ENCODE peak calls at places on chromosomes 1 and 21, in eight cellular contexts. One of them, this sample, is unnamed.

GRCh38 chr1:66182551-66183178 is 351.3 kb upstream of the SGIP1 start:
- DNase-seq in fibroblast of lung: peak; percentile 64
- DNase-seq in hepatocyte: no peak
- DNase-seq in pancreas: no peak
- DNase-seq in cardiac fibroblast: peak; percentile 82
- DNase-seq in kidney epithelial cell: no peak
- DNase-seq in coronary artery: no peak
- DNase-seq in uterus: peak; percentile 50
- DNase-seq in this sample: peak; percentile 92

GRCh38 chr1:159428536-159428935 is 3.5 kb upstream of the OR10J4 start:
- DNase-seq in fibroblast of lung: no peak
- DNase-seq in hepatocyte: no peak
- DNase-seq in pancreas: no peak
- DNase-seq in cardiac fibroblast: peak; percentile 23
- DNase-seq in kidney epithelial cell: no peak
- DNase-seq in coronary artery: no peak
- DNase-seq in uterus: no peak
- DNase-seq in this sample: no peak

GRCh38 chr1:30472526-30472925 is 250.9 kb downstream of the MATN1 start:
- DNase-seq in fibroblast of lung: no peak
- DNase-seq in hepatocyte: no peak
- DNase-seq in pancreas: no peak
- DNase-seq in cardiac fibroblast: no peak
- DNase-seq in kidney epithelial cell: no peak
- DNase-seq in coronary artery: no peak
- DNase-seq in uterus: no peak
- DNase-seq in this sample: no peak

GRCh38 chr1:41931578-41931977 is 12.9 kb upstream of the HIVEP3 start:
- DNase-seq in fibroblast of lung: no peak
- DNase-seq in hepatocyte: no peak
- DNase-seq in pancreas: no peak
- DNase-seq in cardiac fibroblast: no peak
- DNase-seq in kidney epithelial cell: no peak
- DNase-seq in coronary artery: no peak
- DNase-seq in uterus: no peak
- DNase-seq in this sample: no peak

GRCh38 chr1:234519506-234519905 is 40.5 kb upstream of the TARBP1 start:
- DNase-seq in fibroblast of lung: no peak
- DNase-seq in hepatocyte: no peak
- DNase-seq in pancreas: no peak
- DNase-seq in cardiac fibroblast: no peak
- DNase-seq in kidney epithelial cell: no peak
- DNase-seq in coronary artery: no peak
- DNase-seq in uterus: no peak
- DNase-seq in this sample: no peak

GRCh38 chr1:3158329-3158728 is 89.3 kb downstream of the PRDM16 start:
- DNase-seq in fibroblast of lung: no peak
- DNase-seq in hepatocyte: no peak
- DNase-seq in pancreas: no peak
- DNase-seq in cardiac fibroblast: no peak
- DNase-seq in kidney epithelial cell: no peak
- DNase-seq in coronary artery: no peak
- DNase-seq in uterus: no peak
- DNase-seq in this sample: no peak

GRCh38 chr21:35035116-35035515 is 14.0 kb downstream of the RUNX1 start:
- DNase-seq in fibroblast of lung: no peak
- DNase-seq in hepatocyte: no peak
- DNase-seq in pancreas: no peak
- DNase-seq in cardiac fibroblast: no peak
- DNase-seq in kidney epithelial cell: no peak
- DNase-seq in coronary artery: no peak
- DNase-seq in uterus: no peak
- DNase-seq in this sample: no peak

GRCh38 chr21:37681711-37682110 is 234.5 kb downstream of the KCNJ6 start:
- DNase-seq in fibroblast of lung: no peak
- DNase-seq in hepatocyte: no peak
- DNase-seq in pancreas: no peak
- DNase-seq in cardiac fibroblast: no peak
- DNase-seq in kidney epithelial cell: no peak
- DNase-seq in coronary artery: no peak
- DNase-seq in uterus: no peak
- DNase-seq in this sample: no peak

GRCh38 chr1:164617607-164618564 is 58.9 kb downstream of the PBX1 start:
- DNase-seq in fibroblast of lung: peak; percentile 67
- DNase-seq in hepatocyte: no peak
- DNase-seq in pancreas: no peak
- DNase-seq in cardiac fibroblast: no peak
- DNase-seq in kidney epithelial cell: no peak
- DNase-seq in coronary artery: no peak
- DNase-seq in uterus: no peak
- DNase-seq in this sample: peak; percentile 54

GRCh38 chr1:112618114-112618720 is 724 bp downstream of the ST7L start:
- DNase-seq in fibroblast of lung: peak; percentile 32
- DNase-seq in hepatocyte: peak; percentile 17
- DNase-seq in pancreas: no peak
- DNase-seq in cardiac fibroblast: peak; percentile 50
- DNase-seq in kidney epithelial cell: no peak
- DNase-seq in coronary artery: no peak
- DNase-seq in uterus: no peak
- DNase-seq in this sample: peak; percentile 54

GRCh38 chr21:27502801-27503200 is 535.9 kb upstream of the ADAMTS5 start:
- DNase-seq in fibroblast of lung: no peak
- DNase-seq in hepatocyte: no peak
- DNase-seq in pancreas: no peak
- DNase-seq in cardiac fibroblast: no peak
- DNase-seq in kidney epithelial cell: no peak
- DNase-seq in coronary artery: no peak
- DNase-seq in uterus: no peak
- DNase-seq in this sample: no peak

GRCh38 chr1:65141918-65142317 is 6.1 kb upstream of the AK4 start:
- DNase-seq in fibroblast of lung: no peak
- DNase-seq in hepatocyte: no peak
- DNase-seq in pancreas: no peak
- DNase-seq in cardiac fibroblast: no peak
- DNase-seq in kidney epithelial cell: no peak
- DNase-seq in coronary artery: no peak
- DNase-seq in uterus: no peak
- DNase-seq in this sample: no peak

GRCh38 chr1:38113080-38113743 is 66.6 kb upstream of the POU3F1 start:
- DNase-seq in fibroblast of lung: no peak
- DNase-seq in hepatocyte: no peak
- DNase-seq in pancreas: no peak
- DNase-seq in cardiac fibroblast: no peak
- DNase-seq in kidney epithelial cell: no peak
- DNase-seq in coronary artery: no peak
- DNase-seq in uterus: no peak
- DNase-seq in this sample: no peak

GRCh38 chr1:25392881-25393280 is 27.7 kb downstream of the RHCE start:
- DNase-seq in fibroblast of lung: no peak
- DNase-seq in hepatocyte: no peak
- DNase-seq in pancreas: no peak
- DNase-seq in cardiac fibroblast: peak; percentile 17
- DNase-seq in kidney epithelial cell: no peak
- DNase-seq in coronary artery: no peak
- DNase-seq in uterus: no peak
- DNase-seq in this sample: no peak

GRCh38 chr1:41020654-41021053 is 871 bp downstream of the SLFNL1 start:
- DNase-seq in fibroblast of lung: no peak
- DNase-seq in hepatocyte: no peak
- DNase-seq in pancreas: no peak
- DNase-seq in cardiac fibroblast: no peak
- DNase-seq in kidney epithelial cell: no peak
- DNase-seq in coronary artery: no peak
- DNase-seq in uterus: no peak
- DNase-seq in this sample: no peak

GRCh38 chr1:17791055-17791390 is 35.9 kb downstream of the ACTL8 start:
- DNase-seq in fibroblast of lung: no peak
- DNase-seq in hepatocyte: no peak
- DNase-seq in pancreas: no peak
- DNase-seq in cardiac fibroblast: no peak
- DNase-seq in kidney epithelial cell: no peak
- DNase-seq in coronary artery: peak; percentile 45
- DNase-seq in uterus: no peak
- DNase-seq in this sample: no peak

GRCh38 chr21:17690078-17690494 is 77.4 kb upstream of the BTG3 start:
- DNase-seq in fibroblast of lung: no peak
- DNase-seq in hepatocyte: no peak
- DNase-seq in pancreas: no peak
- DNase-seq in cardiac fibroblast: no peak
- DNase-seq in kidney epithelial cell: no peak
- DNase-seq in coronary artery: no peak
- DNase-seq in uterus: no peak
- DNase-seq in this sample: no peak

GRCh38 chr21:17693801-17694200 is 81.1 kb upstream of the BTG3 start:
- DNase-seq in fibroblast of lung: no peak
- DNase-seq in hepatocyte: no peak
- DNase-seq in pancreas: no peak
- DNase-seq in cardiac fibroblast: no peak
- DNase-seq in kidney epithelial cell: no peak
- DNase-seq in coronary artery: no peak
- DNase-seq in uterus: no peak
- DNase-seq in this sample: no peak

DNA sequence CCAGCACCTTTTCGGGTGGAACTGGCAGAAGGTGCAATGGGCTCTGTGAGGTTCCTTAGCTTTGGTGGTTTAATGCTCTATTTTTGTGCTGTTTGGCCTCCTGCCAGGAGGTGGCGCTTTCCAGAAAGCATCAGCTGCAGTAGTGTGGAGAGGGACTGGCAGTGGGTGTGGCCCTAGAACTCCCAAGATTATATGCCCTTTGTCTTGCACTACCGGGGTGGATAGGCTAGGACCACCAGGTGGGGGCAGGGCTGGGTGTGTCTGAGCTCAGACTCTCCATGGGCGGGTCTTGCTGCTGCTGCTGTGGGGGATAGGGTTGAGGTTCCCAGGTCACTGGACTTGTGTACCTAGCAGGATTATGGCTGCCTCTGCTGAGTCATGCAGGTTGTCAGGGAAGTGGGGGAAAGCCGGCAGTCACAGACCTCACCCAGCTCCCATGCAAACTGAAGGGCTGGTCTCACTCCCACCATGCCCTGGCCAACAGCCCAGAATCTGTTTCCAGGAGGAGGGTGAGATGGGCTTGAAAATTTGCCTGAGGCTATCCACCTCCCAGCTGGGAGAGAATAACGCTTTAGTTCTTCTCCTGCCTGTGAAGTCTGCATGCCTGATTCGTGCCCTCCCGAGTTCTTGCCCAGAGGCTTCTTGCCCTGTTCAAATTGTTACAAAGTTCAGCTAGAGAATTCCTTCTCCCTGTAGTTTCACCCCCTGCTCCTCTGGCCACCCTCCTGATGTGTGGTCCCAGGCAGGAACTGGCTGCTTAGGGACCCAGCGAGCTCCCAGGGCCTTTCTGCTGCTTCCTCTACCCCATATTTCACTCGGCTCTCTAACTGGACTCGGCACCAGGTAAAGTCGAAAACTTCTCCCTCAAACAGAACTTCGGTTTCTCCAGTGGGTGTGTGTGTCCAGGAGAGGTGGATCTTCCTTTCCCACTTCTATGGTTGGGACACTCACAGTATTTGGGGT is 76.5 kb upstream of the BTG3 start:
- DNase-seq in fibroblast of lung: no peak
- DNase-seq in hepatocyte: peak; percentile 55
- DNase-seq in pancreas: peak; percentile 13
- DNase-seq in cardiac fibroblast: peak; percentile 73
- DNase-seq in kidney epithelial cell: peak; percentile 37
- DNase-seq in coronary artery: no peak
- DNase-seq in uterus: peak; percentile 85
- DNase-seq in this sample: no peak
- TF ChIP-seq CTCF in fibroblast of lung: no peak
- TF ChIP-seq CTCF in hepatocyte: peak; percentile 43
- TF ChIP-seq CTCF in pancreas: no peak
- TF ChIP-seq CTCF in cardiac fibroblast: no peak
- TF ChIP-seq CTCF in kidney epithelial cell: peak; percentile 21
- TF ChIP-seq CTCF in coronary artery: no peak
- TF ChIP-seq CTCF in uterus: no peak
- TF ChIP-seq CTCF in this sample: no peak

GRCh38 chr1:96259399-96259798 is 462.2 kb upstream of the PTBP2 start:
- DNase-seq in fibroblast of lung: no peak
- DNase-seq in hepatocyte: no peak
- DNase-seq in pancreas: no peak
- DNase-seq in cardiac fibroblast: no peak
- DNase-seq in kidney epithelial cell: no peak
- DNase-seq in coronary artery: no peak
- DNase-seq in uterus: no peak
- DNase-seq in this sample: no peak
- H3K4me3 ChIP-seq in fibroblast of lung: no peak overlapping the region
- H3K4me3 ChIP-seq in hepatocyte: no peak overlapping the region
- H3K4me3 ChIP-seq in pancreas: no peak overlapping the region
- H3K4me3 ChIP-seq in cardiac fibroblast: no peak overlapping the region
- H3K4me3 ChIP-seq in kidney epithelial cell: no peak overlapping the region
- H3K4me3 ChIP-seq in coronary artery: no peak overlapping the region
- H3K4me3 ChIP-seq in uterus: no peak overlapping the region
- H3K4me3 ChIP-seq in this sample: no peak overlapping the region

DNA sequence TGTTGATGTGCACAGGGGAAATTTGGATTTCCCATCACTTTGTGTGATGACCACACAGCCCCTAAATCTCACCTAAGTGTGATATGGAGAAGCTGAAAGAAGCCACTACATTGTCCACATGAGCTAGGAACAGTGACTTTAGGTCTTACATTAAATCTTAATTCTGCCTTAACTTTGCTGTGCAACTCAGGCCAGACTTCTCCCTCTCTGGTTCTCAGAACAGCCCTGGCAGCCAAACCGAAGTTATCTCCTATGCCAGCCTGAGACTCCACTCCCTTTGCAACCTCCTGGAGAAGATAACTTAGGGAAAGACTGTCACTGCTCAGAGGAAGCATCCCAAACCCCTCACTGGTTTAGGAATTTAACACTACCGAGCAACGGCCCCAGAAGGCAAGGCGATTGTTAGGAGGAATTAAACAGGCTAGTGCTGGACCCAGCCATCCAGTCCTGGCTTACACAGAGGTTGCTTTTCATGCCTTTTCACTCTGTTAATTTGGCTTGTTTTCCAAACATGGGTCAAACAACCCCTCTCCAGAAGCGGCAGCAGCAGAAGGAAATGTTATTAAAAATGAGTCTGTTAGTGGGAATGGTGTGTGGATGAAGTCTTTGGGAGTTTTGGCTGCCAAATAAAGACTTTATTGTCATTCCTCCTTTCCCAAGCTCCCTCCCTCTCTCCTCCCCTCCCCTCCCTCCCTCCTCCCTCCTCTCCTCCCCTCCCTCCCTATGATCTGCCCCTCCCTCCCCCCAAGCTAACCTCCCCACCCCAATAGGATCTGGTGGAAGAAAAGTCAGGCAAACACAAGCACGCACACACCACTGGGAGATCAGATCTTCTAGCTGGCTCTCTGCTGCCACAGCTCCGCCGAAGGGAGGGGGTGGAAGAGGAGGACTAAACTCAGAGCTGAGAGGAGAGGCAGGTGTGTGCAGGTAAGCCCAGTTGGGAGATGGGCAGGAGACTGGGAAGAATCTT is at the start of gene PRELP:
- DNase-seq in fibroblast of lung: peak; percentile 60
- DNase-seq in hepatocyte: peak; percentile 71
- DNase-seq in pancreas: peak; percentile 48
- DNase-seq in cardiac fibroblast: peak; percentile 60
- DNase-seq in kidney epithelial cell: no peak
- DNase-seq in coronary artery: peak; percentile 88
- DNase-seq in uterus: peak; percentile 69
- DNase-seq in this sample: no peak
- TF ChIP-seq CTCF in fibroblast of lung: peak; percentile 9
- TF ChIP-seq CTCF in hepatocyte: no peak
- TF ChIP-seq CTCF in pancreas: no peak
- TF ChIP-seq CTCF in cardiac fibroblast: no peak
- TF ChIP-seq CTCF in kidney epithelial cell: no peak
- TF ChIP-seq CTCF in coronary artery: no peak
- TF ChIP-seq CTCF in uterus: no peak
- TF ChIP-seq CTCF in this sample: no peak

GRCh38 chr1:36150296-36151132 is 1.2 kb upstream of the TRAPPC3 start:
- DNase-seq in fibroblast of lung: peak; percentile 91
- DNase-seq in hepatocyte: peak; percentile 97
- DNase-seq in pancreas: peak; percentile 92
- DNase-seq in cardiac fibroblast: peak; percentile 96
- DNase-seq in kidney epithelial cell: peak; percentile 94
- DNase-seq in coronary artery: peak; percentile 98
- DNase-seq in uterus: peak; percentile 89
- DNase-seq in this sample: peak; percentile 93
- H3K4me3 ChIP-seq in fibroblast of lung: peak overlapping the region; percentile 25
- H3K4me3 ChIP-seq in hepatocyte: no peak overlapping the region
- H3K4me3 ChIP-seq in pancreas: no peak overlapping the region
- H3K4me3 ChIP-seq in cardiac fibroblast: no peak overlapping the region
- H3K4me3 ChIP-seq in kidney epithelial cell: no peak overlapping the region
- H3K4me3 ChIP-seq in coronary artery: peak overlapping the region; percentile 58
- H3K4me3 ChIP-seq in uterus: no peak overlapping the region
- H3K4me3 ChIP-seq in this sample: peak overlapping the region; percentile 15

This sample was measured in fibroblast of mammary gland.